ENCODE peak calls at places on chromosomes 7 and 10, in eight cellular contexts. One of them, this sample, is unnamed.

GRCh38 chr10:48809261-48809660 is 124.6 kb downstream of the WDFY4 start:
- DNase-seq in posterior cingulate gyrus: no peak
- DNase-seq in IMR-90: no peak
- DNase-seq in A549: no peak
- DNase-seq in left cardiac atrium: no peak
- DNase-seq in BJ: no peak
- DNase-seq in ovary: no peak
- DNase-seq in EH: no peak
- DNase-seq in this sample: no peak

GRCh38 chr10:24468281-24468751 is 255.4 kb downstream of the ARHGAP21 start:
- DNase-seq in posterior cingulate gyrus: no peak
- DNase-seq in IMR-90: no peak
- DNase-seq in A549: no peak
- DNase-seq in left cardiac atrium: no peak
- DNase-seq in BJ: no peak
- DNase-seq in ovary: no peak
- DNase-seq in EH: no peak
- DNase-seq in this sample: no peak

GRCh38 chr10:22086730-22087364 is 83.3 kb upstream of the DNAJC1 start:
- DNase-seq in posterior cingulate gyrus: peak
- DNase-seq in IMR-90: peak
- DNase-seq in A549: peak
- DNase-seq in left cardiac atrium: peak
- DNase-seq in BJ: peak
- DNase-seq in ovary: peak
- DNase-seq in EH: peak
- DNase-seq in this sample: peak

GRCh38 chr10:3777876-3778707 is 6.9 kb downstream of the KLF6 start:
- DNase-seq in posterior cingulate gyrus: no peak
- DNase-seq in IMR-90: peak
- DNase-seq in A549: no peak
- DNase-seq in left cardiac atrium: no peak
- DNase-seq in BJ: no peak
- DNase-seq in ovary: no peak
- DNase-seq in EH: peak
- DNase-seq in this sample: no peak

GRCh38 chr10:133075346-133076137 is 12.2 kb upstream of the ADGRA1 start:
- DNase-seq in posterior cingulate gyrus: no peak
- DNase-seq in IMR-90: no peak
- DNase-seq in A549: no peak
- DNase-seq in left cardiac atrium: no peak
- DNase-seq in BJ: no peak
- DNase-seq in ovary: no peak
- DNase-seq in EH: no peak
- DNase-seq in this sample: no peak

GRCh38 chr10:30219977-30220751 is 128.9 kb downstream of the MTPAP start:
- DNase-seq in posterior cingulate gyrus: no peak
- DNase-seq in IMR-90: peak
- DNase-seq in A549: no peak
- DNase-seq in left cardiac atrium: no peak
- DNase-seq in BJ: no peak
- DNase-seq in ovary: no peak
- DNase-seq in EH: peak
- DNase-seq in this sample: no peak

GRCh38 chr10:43196131-43196980 is 58.1 kb downstream of the CSGALNACT2 start:
- DNase-seq in posterior cingulate gyrus: peak
- DNase-seq in IMR-90: no peak
- DNase-seq in A549: no peak
- DNase-seq in left cardiac atrium: no peak
- DNase-seq in BJ: no peak
- DNase-seq in ovary: no peak
- DNase-seq in EH: no peak
- DNase-seq in this sample: no peak

GRCh38 chr10:112057072-112057471 is 126.5 kb downstream of the GPAM start:
- DNase-seq in posterior cingulate gyrus: no peak
- DNase-seq in IMR-90: no peak
- DNase-seq in A549: no peak
- DNase-seq in left cardiac atrium: no peak
- DNase-seq in BJ: no peak
- DNase-seq in ovary: no peak
- DNase-seq in EH: no peak
- DNase-seq in this sample: no peak

GRCh38 chr10:111077715-111078504 is 1.1 kb downstream of the ADRA2A start:
- DNase-seq in posterior cingulate gyrus: no peak
- DNase-seq in IMR-90: no peak
- DNase-seq in A549: no peak
- DNase-seq in left cardiac atrium: peak
- DNase-seq in BJ: no peak
- DNase-seq in ovary: peak
- DNase-seq in EH: peak
- DNase-seq in this sample: no peak

GRCh38 chr10:103431902-103432301 is 20.3 kb downstream of the CALHM2 start:
- DNase-seq in posterior cingulate gyrus: no peak
- DNase-seq in IMR-90: peak
- DNase-seq in A549: no peak
- DNase-seq in left cardiac atrium: no peak
- DNase-seq in BJ: no peak
- DNase-seq in ovary: no peak
- DNase-seq in EH: no peak
- DNase-seq in this sample: no peak

GRCh38 chr10:121481222-121481621 is 117.0 kb downstream of the FGFR2 start:
- DNase-seq in posterior cingulate gyrus: no peak
- DNase-seq in IMR-90: no peak
- DNase-seq in A549: no peak
- DNase-seq in left cardiac atrium: no peak
- DNase-seq in BJ: no peak
- DNase-seq in ovary: no peak
- DNase-seq in EH: no peak
- DNase-seq in this sample: no peak

GRCh38 chr7:73973091-73973490 is 54.9 kb upstream of the ELN start:
- DNase-seq in posterior cingulate gyrus: no peak
- DNase-seq in IMR-90: no peak
- DNase-seq in A549: no peak
- DNase-seq in left cardiac atrium: no peak
- DNase-seq in BJ: no peak
- DNase-seq in ovary: no peak
- DNase-seq in EH: no peak
- DNase-seq in this sample: no peak

GRCh38 chr7:51123322-51124021 is 193.1 kb downstream of the COBL start:
- DNase-seq in posterior cingulate gyrus: peak
- DNase-seq in IMR-90: peak
- DNase-seq in A549: peak
- DNase-seq in left cardiac atrium: peak
- DNase-seq in BJ: peak
- DNase-seq in ovary: no peak
- DNase-seq in EH: peak
- DNase-seq in this sample: no peak

GRCh38 chr10:125216309-125216708 is 55.9 kb upstream of the CTBP2 start:
- DNase-seq in posterior cingulate gyrus: no peak
- DNase-seq in IMR-90: no peak
- DNase-seq in A549: no peak
- DNase-seq in left cardiac atrium: no peak
- DNase-seq in BJ: no peak
- DNase-seq in ovary: no peak
- DNase-seq in EH: no peak
- DNase-seq in this sample: no peak

GRCh38 chr10:103757531-103758293 is 97.7 kb downstream of the SH3PXD2A start:
- DNase-seq in posterior cingulate gyrus: no peak
- DNase-seq in IMR-90: peak
- DNase-seq in A549: peak
- DNase-seq in left cardiac atrium: peak
- DNase-seq in BJ: peak
- DNase-seq in ovary: no peak
- DNase-seq in EH: peak
- DNase-seq in this sample: peak

GRCh38 chr7:155020996-155021395 is 18.1 kb upstream of the PAXIP1 start:
- DNase-seq in posterior cingulate gyrus: no peak
- DNase-seq in IMR-90: no peak
- DNase-seq in A549: no peak
- DNase-seq in left cardiac atrium: no peak
- DNase-seq in BJ: no peak
- DNase-seq in ovary: no peak
- DNase-seq in EH: no peak
- DNase-seq in this sample: no peak

GRCh38 chr10:84194424-84195043 is at the start of gene CDHR1:
- DNase-seq in posterior cingulate gyrus: no peak
- DNase-seq in IMR-90: no peak
- DNase-seq in A549: peak
- DNase-seq in left cardiac atrium: no peak
- DNase-seq in BJ: no peak
- DNase-seq in ovary: no peak
- DNase-seq in EH: peak
- DNase-seq in this sample: peak

GRCh38 chr10:77355844-77356243 is 281.8 kb downstream of the KCNMA1 start:
- DNase-seq in posterior cingulate gyrus: no peak
- DNase-seq in IMR-90: peak
- DNase-seq in A549: peak
- DNase-seq in left cardiac atrium: no peak
- DNase-seq in BJ: peak
- DNase-seq in ovary: no peak
- DNase-seq in EH: peak
- DNase-seq in this sample: no peak

GRCh38 chr7:101104799-101105198 is 19.5 kb downstream of the TRIM56 start:
- DNase-seq in posterior cingulate gyrus: no peak
- DNase-seq in IMR-90: peak
- DNase-seq in A549: no peak
- DNase-seq in left cardiac atrium: no peak
- DNase-seq in BJ: no peak
- DNase-seq in ovary: no peak
- DNase-seq in EH: no peak
- DNase-seq in this sample: no peak

GRCh38 chr7:123627859-123628258 is 26.2 kb downstream of the ASB15 start:
- DNase-seq in posterior cingulate gyrus: no peak
- DNase-seq in IMR-90: no peak
- DNase-seq in A549: no peak
- DNase-seq in left cardiac atrium: no peak
- DNase-seq in BJ: no peak
- DNase-seq in ovary: no peak
- DNase-seq in EH: no peak
- DNase-seq in this sample: no peak

GRCh38 chr7:108234981-108235450 is 104.9 kb upstream of the LAMB4 start:
- DNase-seq in posterior cingulate gyrus: no peak
- DNase-seq in IMR-90: peak
- DNase-seq in A549: no peak
- DNase-seq in left cardiac atrium: no peak
- DNase-seq in BJ: no peak
- DNase-seq in ovary: no peak
- DNase-seq in EH: peak
- DNase-seq in this sample: no peak

GRCh38 chr7:47461161-47461560 is 120.8 kb downstream of the TNS3 start:
- DNase-seq in posterior cingulate gyrus: no peak
- DNase-seq in IMR-90: peak
- DNase-seq in A549: no peak
- DNase-seq in left cardiac atrium: peak
- DNase-seq in BJ: no peak
- DNase-seq in ovary: no peak
- DNase-seq in EH: peak
- DNase-seq in this sample: no peak

GRCh38 chr10:31288961-31289360 is 30.1 kb upstream of the ZEB1 start:
- DNase-seq in posterior cingulate gyrus: no peak
- DNase-seq in IMR-90: peak
- DNase-seq in A549: no peak
- DNase-seq in left cardiac atrium: no peak
- DNase-seq in BJ: peak
- DNase-seq in ovary: no peak
- DNase-seq in EH: peak
- DNase-seq in this sample: no peak

GRCh38 chr7:142385528-142386340 is 127.9 kb upstream of the PRSS58 start:
- DNase-seq in posterior cingulate gyrus: no peak
- DNase-seq in IMR-90: peak
- DNase-seq in A549: peak
- DNase-seq in left cardiac atrium: peak
- DNase-seq in BJ: no peak
- DNase-seq in ovary: no peak
- DNase-seq in EH: peak
- DNase-seq in this sample: peak

GRCh38 chr10:49700997-49701396 is 21.5 kb downstream of the C10orf53 start:
- DNase-seq in posterior cingulate gyrus: no peak
- DNase-seq in IMR-90: no peak
- DNase-seq in A549: no peak
- DNase-seq in left cardiac atrium: no peak
- DNase-seq in BJ: no peak
- DNase-seq in ovary: no peak
- DNase-seq in EH: no peak
- DNase-seq in this sample: no peak

GRCh38 chr7:152522551-152522950 is 86.7 kb upstream of the KMT2C start:
- DNase-seq in posterior cingulate gyrus: peak
- DNase-seq in IMR-90: no peak
- DNase-seq in A549: no peak
- DNase-seq in left cardiac atrium: peak
- DNase-seq in BJ: no peak
- DNase-seq in ovary: peak
- DNase-seq in EH: no peak
- DNase-seq in this sample: peak

GRCh38 chr7:88169717-88170320 is 50.0 kb downstream of the SRI start:
- DNase-seq in posterior cingulate gyrus: no peak
- DNase-seq in IMR-90: peak
- DNase-seq in A549: peak
- DNase-seq in left cardiac atrium: no peak
- DNase-seq in BJ: no peak
- DNase-seq in ovary: no peak
- DNase-seq in EH: peak
- DNase-seq in this sample: peak

GRCh38 chr7:38107486-38107893 is 70.6 kb upstream of the STARD3NL start:
- DNase-seq in posterior cingulate gyrus: no peak
- DNase-seq in IMR-90: peak
- DNase-seq in A549: peak
- DNase-seq in left cardiac atrium: peak
- DNase-seq in BJ: no peak
- DNase-seq in ovary: peak
- DNase-seq in EH: peak
- DNase-seq in this sample: peak

GRCh38 chr7:28354601-28355062 is 57.7 kb upstream of the CREB5 start:
- DNase-seq in posterior cingulate gyrus: no peak
- DNase-seq in IMR-90: peak
- DNase-seq in A549: peak
- DNase-seq in left cardiac atrium: no peak
- DNase-seq in BJ: peak
- DNase-seq in ovary: no peak
- DNase-seq in EH: peak
- DNase-seq in this sample: no peak